ENCODE peak calls at places on chromosomes 5 and 9, in six cellular contexts. X is fibroblast of lung; I is CD8-positive, alpha-beta T cell; P is adrenal gland; T is IMR-90; U is esophagus squamous epithelium. M is an unnamed sample.

GRCh38 chr5:142548739-142549275 is 137.1 kb downstream of the FGF1 start:
- DNase-seq in X (peak; percentile 92), T (peak; percentile 97), P (peak; percentile 69), U (no peak), I (no peak), M (peak; percentile 85)

GRCh38 chr5:179379321-179379890 is 34.1 kb upstream of the ADAMTS2 start:
- DNase-seq in U (no peak), P (no peak), T (no peak), X (no peak), I (no peak), M (no peak)

GRCh38 chr5:14399054-14399657 is 182.4 kb upstream of the OTULINL start:
- DNase-seq in U (no peak), P (no peak), I (peak; percentile 37), X (peak; percentile 69), T (peak; percentile 74), M (peak; percentile 20)

GRCh38 chr9:34331191-34331590 is 1.8 kb downstream of the NUDT2 start:
- DNase-seq in U (no peak), I (no peak), X (no peak), P (no peak), T (no peak), M (no peak)

GRCh38 chr9:17789316-17789715 is 210.4 kb downstream of the SH3GL2 start:
- DNase-seq in T (no peak), X (no peak), U (no peak), P (no peak), I (no peak), M (no peak)

GRCh38 chr5:149392718-149393117 is 13.6 kb upstream of the IL17B start:
- DNase-seq in P (no peak), U (no peak), I (no peak), X (peak; percentile 85), T (peak; percentile 87), M (no peak)

GRCh38 chr5:119873611-119874010 is 244.3 kb downstream of the FAM170A start:
- DNase-seq in U (no peak), P (no peak), X (no peak), T (no peak), I (no peak), M (no peak)

GRCh38 chr5:14063117-14063516 is 80.0 kb upstream of the TRIO start:
- DNase-seq in U (no peak), T (peak; percentile 43), X (peak; percentile 70), I (no peak), P (no peak), M (no peak)

GRCh38 chr9:33165263-33166151 is 1.6 kb downstream of the B4GALT1 start:
- DNase-seq in P (peak; percentile 52), U (no peak), T (peak; percentile 83), I (peak; percentile 27), X (peak; percentile 85), M (no peak)

GRCh38 chr5:68456756-68457217 is 241.2 kb downstream of the PIK3R1 start:
- DNase-seq in T (peak; percentile 53), P (peak; percentile 34), I (no peak), U (no peak), X (peak; percentile 70), M (peak; percentile 82)

GRCh38 chr5:137248476-137248970 is 250.6 kb downstream of the SPOCK1 start:
- DNase-seq in X (peak; percentile 37), T (no peak), P (no peak), U (no peak), I (no peak), M (no peak)

GRCh38 chr9:36486454-36486932 is 86.2 kb upstream of the MELK start:
- DNase-seq in U (no peak), X (peak; percentile 28), T (peak; percentile 11), I (peak; percentile 19), P (peak; percentile 42), M (no peak)

GRCh38 chr9:36436909-36437308 is 36.8 kb upstream of the RNF38 start:
- DNase-seq in P (peak; percentile 83), U (no peak), T (peak; percentile 20), X (no peak), I (no peak), M (no peak)

GRCh38 chr5:82045526-82046267 is 73.9 kb downstream of the ATG10 start:
- DNase-seq in X (peak; percentile 77), I (no peak), T (peak; percentile 76), P (no peak), U (no peak), M (peak; percentile 18)

GRCh38 chr5:32100230-32100629 is 73.9 kb downstream of the GOLPH3 start:
- DNase-seq in P (no peak), U (no peak), X (no peak), T (no peak), I (no peak), M (no peak)

GRCh38 chr5:166566725-166567124 is 1724.7 kb upstream of the WWC1 start:
- DNase-seq in T (no peak), U (no peak), P (no peak), X (no peak), I (no peak), M (no peak)

GRCh38 chr5:17355585-17356346 is 138.3 kb downstream of the BASP1 start:
- DNase-seq in P (no peak), I (no peak), X (peak; percentile 82), T (peak; percentile 92), U (no peak), M (peak; percentile 33)

GRCh38 chr9:131485206-131485605 is 17.5 kb upstream of the POMT1 start:
- DNase-seq in T (no peak), I (no peak), U (no peak), P (no peak), X (no peak), M (no peak)

GRCh38 chr5:9156282-9156681 is 389.6 kb downstream of the SEMA5A start:
- DNase-seq in X (peak; percentile 45), P (peak; percentile 17), I (no peak), T (peak; percentile 83), U (no peak), M (no peak)

GRCh38 chr5:111389390-111390082 is 122.8 kb downstream of the STARD4 start:
- DNase-seq in U (no peak), T (peak; percentile 85), I (no peak), X (peak; percentile 87), P (no peak), M (no peak)

GRCh38 chr9:125495137-125496119 is 211.6 kb downstream of the MAPKAP1 start:
- DNase-seq in X (peak; percentile 36), U (no peak), T (no peak), I (no peak), P (no peak), M (no peak)

GRCh38 chr9:306907-307306 is 92.2 kb downstream of the DOCK8 start:
- DNase-seq in P (peak; percentile 25), T (no peak), U (no peak), I (peak; percentile 46), X (no peak), M (no peak)

GRCh38 chr9:86239053-86239770 is 20.2 kb downstream of the C9orf153 start:
- DNase-seq in X (no peak), I (no peak), U (no peak), T (no peak), P (no peak), M (no peak)

GRCh38 chr5:93582677-93583524 is at the start of gene NR2F1:
- DNase-seq in T (peak; percentile 99), U (no peak), X (peak; percentile 100), I (no peak), P (peak; percentile 95), M (peak; percentile 95)

GRCh38 chr5:55636177-55636576 is 75.9 kb downstream of the SLC38A9 start:
- DNase-seq in X (no peak), T (no peak), P (no peak), I (no peak), U (no peak), M (no peak)

GRCh38 chr5:55636711-55637110 is 75.4 kb downstream of the SLC38A9 start:
- DNase-seq in U (no peak), I (no peak), T (peak; percentile 12), P (peak; percentile 54), X (peak; percentile 23), M (no peak)

GRCh38 chr5:55633574-55634203 is 78.4 kb downstream of the SLC38A9 start:
- DNase-seq in U (no peak), X (peak; percentile 88), T (peak; percentile 55), P (peak; percentile 70), I (no peak), M (no peak)

GRCh38 chr5:55634866-55635265 is 77.3 kb downstream of the SLC38A9 start:
- DNase-seq in I (no peak), X (peak; percentile 10), T (no peak), P (no peak), U (no peak), M (no peak)

DNA sequence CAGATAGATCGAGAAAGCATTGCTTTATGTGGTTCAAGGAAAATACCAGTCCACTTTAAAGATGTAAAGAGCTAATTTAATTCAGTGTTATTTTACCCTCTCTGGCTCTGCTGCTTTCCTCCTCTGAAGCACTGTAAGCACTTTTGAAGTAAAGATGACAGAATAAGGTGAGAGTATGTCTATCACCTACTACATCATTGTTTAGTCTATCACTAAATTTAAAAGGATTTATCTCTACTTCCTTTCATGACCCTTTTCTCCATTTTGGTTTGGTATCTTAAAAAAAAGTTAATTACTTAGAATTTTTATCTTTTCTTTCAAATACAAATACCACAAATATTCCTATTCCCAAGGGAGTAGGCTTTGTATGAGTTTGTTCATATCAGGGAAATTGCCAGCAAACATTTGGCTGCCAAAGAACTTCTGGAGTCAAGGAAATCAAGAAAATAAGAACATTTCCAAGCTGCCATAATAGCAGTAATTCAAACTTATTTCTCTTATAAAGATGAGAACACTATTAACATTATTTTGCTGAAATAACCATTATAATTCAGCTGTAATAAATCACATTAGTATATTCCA is 77.8 kb downstream of the SLC38A9 start:
- DNase-seq in P (no peak), X (peak; percentile 75), I (no peak), U (no peak), T (peak; percentile 15), M (no peak)
- H3K4me3 ChIP-seq in P (peak overlapping the region; percentile 33), X (no peak overlapping the region), I (no peak overlapping the region), U (peak overlapping the region; percentile 2), T (no peak overlapping the region), M (no peak overlapping the region)

DNA sequence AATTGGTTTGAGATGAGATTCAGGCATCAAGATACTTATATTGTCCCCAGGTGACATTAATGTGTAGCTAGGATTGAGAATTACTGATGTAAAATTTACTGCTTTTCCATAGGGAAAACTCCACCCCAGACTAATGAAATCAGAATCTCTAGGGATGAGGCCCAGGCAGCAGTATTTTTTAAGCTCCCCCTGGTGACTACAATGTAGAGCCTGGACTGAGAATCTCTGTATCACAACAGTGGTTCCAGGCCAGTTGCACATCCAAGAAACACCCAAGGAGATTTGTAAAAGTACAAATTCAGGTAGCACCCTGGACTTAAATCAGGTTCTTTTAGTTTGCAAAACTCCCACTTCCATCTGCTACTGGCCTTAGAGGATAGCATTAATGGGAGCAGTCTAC is 185.7 kb downstream of the MARCHF11 start:
- DNase-seq in U (no peak), P (no peak), X (peak; percentile 13), I (no peak), T (peak; percentile 30), M (no peak)
- TF ChIP-seq CTCF in U (no peak), P (no peak), X (peak; percentile 50), I (no peak), T (peak; percentile 50), M (peak; percentile 53)

GRCh38 chr5:60488466-60489130 is 211.4 kb downstream of the DEPDC1B start:
- DNase-seq in T (no peak), P (no peak), X (peak; percentile 23), U (no peak), I (no peak), M (no peak)
- H3K4me3 ChIP-seq in T (no peak overlapping the region), P (no peak overlapping the region), X (no peak overlapping the region), U (peak overlapping the region; percentile 55), I (no peak overlapping the region), M (no peak overlapping the region)

DNA sequence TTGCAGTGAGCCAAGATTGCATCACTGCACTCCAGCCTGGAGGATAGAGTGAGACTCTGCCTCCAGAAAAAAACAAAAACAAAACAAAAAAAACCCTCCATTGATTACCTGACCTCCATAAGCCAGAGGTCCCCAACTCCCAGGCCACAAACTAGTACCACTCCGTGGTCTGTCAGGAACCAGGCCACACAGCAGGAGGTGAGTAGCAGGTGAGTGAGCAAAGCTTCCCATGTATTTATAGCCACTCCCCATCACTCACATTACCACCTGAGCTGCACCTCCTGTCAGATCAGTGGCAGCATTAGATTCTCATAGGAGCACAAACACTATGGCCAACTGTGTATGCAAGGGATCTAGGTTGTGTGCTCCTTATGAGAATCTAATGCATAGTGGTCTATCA is 13.7 kb upstream of the BTF3 start:
- DNase-seq in X (no peak), T (no peak), I (no peak), P (no peak), U (no peak), M (no peak)
- TF ChIP-seq CTCF in X (no peak), T (no peak), I (no peak), P (no peak), U (no peak), M (no peak)